ENCODE peak calls at places on chromosomes 16 and 17, in ten cellular contexts. L is CD8-positive, alpha-beta memory T cell; Z is fibroblast of lung; U is MM.1S; V is suprapubic skin; W is adrenal gland; D is HL-60; E is mesenchymal stem cell; I is H9; R is epithelial cell of prostate. S is an unnamed sample.

GRCh38 chr17:40329981-40330794 is 21.2 kb downstream of the RARA start:
- DNase-seq in L (no peak), Z (no peak), U (no peak), V (peak; percentile 69), W (peak; percentile 80), D (peak; percentile 83), E (no peak), I (no peak), R (no peak), S (no peak)

GRCh38 chr17:75400326-75400939 is 5.0 kb downstream of the GRB2 start:
- DNase-seq in L (no peak), Z (no peak), U (no peak), V (no peak), W (no peak), D (no peak), E (no peak), I (peak; percentile 12), R (no peak), S (no peak)

GRCh38 chr16:56632160-56632847 is at the start of gene MT1M:
- DNase-seq in L (no peak), Z (no peak), U (no peak), V (peak; percentile 86), W (peak; percentile 48), D (no peak), E (peak; percentile 30), I (no peak), R (no peak), S (peak; percentile 87)

GRCh38 chr17:4796550-4796915 is 569 bp downstream of the PSMB6 start:
- DNase-seq in L (no peak), Z (peak; percentile 33), U (no peak), V (no peak), W (no peak), D (no peak), E (peak; percentile 61), I (peak; percentile 72), R (no peak), S (no peak)

GRCh38 chr17:79814966-79815835 is 18.3 kb upstream of the CBX8 start:
- DNase-seq in L (no peak), Z (no peak), U (no peak), V (peak; percentile 74), W (no peak), D (no peak), E (no peak), I (peak; percentile 68), R (no peak), S (no peak)

GRCh38 chr16:70800798-70801480 is at the start of gene VAC14:
- DNase-seq in L (peak; percentile 97), Z (peak; percentile 82), U (peak; percentile 95), V (peak; percentile 97), W (peak; percentile 96), D (peak; percentile 91), E (peak; percentile 85), I (peak; percentile 97), R (peak; percentile 69), S (peak; percentile 85)

GRCh38 chr17:77632619-77633018 is 325.9 kb upstream of the TNRC6C start:
- DNase-seq in L (no peak), Z (no peak), U (no peak), V (no peak), W (no peak), D (no peak), E (no peak), I (no peak), R (no peak), S (no peak)

GRCh38 chr16:16143941-16144340 is 79.4 kb downstream of the ABCC6 start:
- DNase-seq in L (no peak), Z (no peak), U (no peak), V (no peak), W (no peak), D (no peak), E (no peak), I (no peak), R (no peak), S (no peak)

GRCh38 chr16:4687946-4688673 is 5.3 kb upstream of the NUDT16L1 start:
- DNase-seq in L (peak; percentile 43), Z (no peak), U (no peak), V (no peak), W (peak; percentile 67), D (no peak), E (no peak), I (no peak), R (no peak), S (no peak)

GRCh38 chr17:17712268-17712924 is 31.1 kb downstream of the RAI1 start:
- DNase-seq in L (no peak), Z (peak; percentile 80), U (no peak), V (no peak), W (no peak), D (peak; percentile 66), E (peak; percentile 100), I (no peak), R (no peak), S (no peak)

GRCh38 chr17:80447790-80448189 is 28.6 kb downstream of the NPTX1 start:
- DNase-seq in L (no peak), Z (no peak), U (no peak), V (no peak), W (no peak), D (no peak), E (no peak), I (no peak), R (no peak), S (no peak)

GRCh38 chr17:48551206-48551597 is 6.3 kb upstream of the HOXB2 start:
- DNase-seq in L (no peak), Z (peak; percentile 60), U (no peak), V (no peak), W (no peak), D (no peak), E (peak; percentile 32), I (no peak), R (no peak), S (no peak)

GRCh38 chr17:78951967-78952551 is 26.9 kb upstream of the TIMP2 start:
- DNase-seq in L (no peak), Z (peak; percentile 71), U (no peak), V (no peak), W (no peak), D (no peak), E (peak; percentile 49), I (no peak), R (no peak), S (no peak)

GRCh38 chr16:1968146-1968953 is 1.7 kb downstream of the RNF151 start:
- DNase-seq in L (no peak), Z (no peak), U (no peak), V (no peak), W (no peak), D (no peak), E (no peak), I (no peak), R (no peak), S (no peak)

GRCh38 chr17:50222922-50223321 is 21.5 kb upstream of the COL1A1 start:
- DNase-seq in L (no peak), Z (no peak), U (no peak), V (no peak), W (no peak), D (no peak), E (no peak), I (no peak), R (no peak), S (no peak)
- H3K27ac ChIP-seq in L (no peak overlapping the region), Z (no peak overlapping the region), U (no peak overlapping the region), V (peak overlapping the region; percentile 70), W (no peak overlapping the region), D (no peak overlapping the region), E (no peak overlapping the region), I (no peak overlapping the region), R (no peak overlapping the region), S (no peak overlapping the region)

GRCh38 chr16:13291934-13292333 is 390.5 kb downstream of the SHISA9 start:
- DNase-seq in L (no peak), Z (no peak), U (no peak), V (no peak), W (no peak), D (no peak), E (no peak), I (peak; percentile 41), R (no peak), S (no peak)
- H3K27ac ChIP-seq in L (no peak overlapping the region), Z (no peak overlapping the region), U (no peak overlapping the region), V (no peak overlapping the region), W (no peak overlapping the region), D (no peak overlapping the region), E (no peak overlapping the region), I (no peak overlapping the region), R (no peak overlapping the region), S (no peak overlapping the region)

GRCh38 chr17:36030949-36031348 is 13.2 kb upstream of the CCL23 start:
- DNase-seq in L (no peak), Z (no peak), U (no peak), V (no peak), W (no peak), D (no peak), E (no peak), I (no peak), R (no peak), S (no peak)

GRCh38 chr17:36024440-36024839 is 6.7 kb upstream of the CCL23 start:
- DNase-seq in L (no peak), Z (no peak), U (no peak), V (no peak), W (no peak), D (no peak), E (no peak), I (no peak), R (no peak), S (no peak)

DNA sequence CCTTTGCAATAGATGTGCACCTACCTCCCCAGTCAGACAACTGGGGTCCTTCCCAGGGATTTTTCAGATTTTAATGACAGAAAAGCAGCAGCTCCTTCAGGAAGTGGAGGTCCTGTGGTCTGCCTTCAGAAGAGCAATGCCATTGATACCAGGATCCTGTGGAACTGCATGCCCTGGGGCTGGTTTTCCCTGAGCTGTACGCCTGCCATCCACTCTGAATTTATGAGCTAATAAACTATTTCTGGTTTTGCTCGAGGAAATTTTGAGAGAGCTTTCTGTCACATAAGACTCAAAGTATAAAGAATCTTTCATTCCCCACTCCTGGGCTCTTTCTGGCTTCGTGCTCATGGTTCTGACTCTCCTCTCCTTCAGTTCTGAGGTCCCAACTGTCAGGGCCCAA is 10.0 kb upstream of the CCL23 start:
- DNase-seq in L (no peak), Z (no peak), U (no peak), V (no peak), W (no peak), D (no peak), E (no peak), I (no peak), R (no peak), S (no peak)
- H3K27ac ChIP-seq in L (no peak overlapping the region), Z (no peak overlapping the region), U (no peak overlapping the region), V (no peak overlapping the region), W (no peak overlapping the region), D (no peak overlapping the region), E (no peak overlapping the region), I (no peak overlapping the region), R (no peak overlapping the region), S (no peak overlapping the region)

DNA sequence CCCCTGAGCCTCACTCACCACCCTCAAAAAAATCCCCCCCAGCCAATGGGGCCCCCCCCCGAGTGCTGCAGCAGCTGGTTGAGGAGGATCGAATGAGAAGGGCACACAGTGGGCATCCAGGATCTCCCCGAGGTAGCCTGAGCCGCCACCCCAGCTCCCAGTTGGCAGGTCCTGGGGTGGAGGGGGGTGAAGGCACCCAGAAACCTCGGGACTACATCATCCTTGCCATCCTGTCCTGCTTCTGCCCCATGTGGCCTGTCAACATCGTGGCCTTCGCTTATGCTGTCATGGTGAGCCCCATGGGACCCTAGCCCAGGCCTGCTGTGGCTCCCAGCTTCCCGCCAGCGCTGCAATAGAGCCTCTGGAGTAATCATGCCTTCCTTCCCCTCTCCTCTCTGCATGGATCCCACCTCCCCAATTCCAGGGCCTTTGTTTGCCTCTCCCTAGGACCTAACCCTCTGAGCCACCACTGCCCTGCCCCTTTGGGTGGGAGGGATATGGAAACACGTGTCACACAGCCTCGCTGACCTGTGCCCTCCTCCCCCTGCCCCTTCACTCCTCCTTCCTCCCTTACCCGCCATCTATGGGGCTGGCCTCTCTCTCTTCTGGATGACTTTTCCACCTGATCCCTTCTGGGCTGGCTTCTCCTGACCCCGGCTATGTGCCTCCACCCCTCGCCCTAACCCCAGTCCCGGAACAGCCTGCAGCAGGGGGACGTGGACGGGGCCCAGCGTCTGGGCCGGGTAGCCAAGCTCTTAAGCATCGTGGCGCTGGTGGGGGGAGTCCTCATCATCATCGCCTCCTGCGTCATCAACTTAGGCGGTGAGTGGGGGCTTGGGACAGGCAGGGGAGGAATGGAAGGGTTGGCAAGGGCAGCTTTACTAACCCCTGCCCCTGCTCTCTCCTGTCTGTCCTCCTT is 1.9 kb downstream of the PRRT2 start:
- DNase-seq in L (peak; percentile 50), Z (no peak), U (no peak), V (no peak), W (peak; percentile 50), D (no peak), E (no peak), I (no peak), R (no peak), S (no peak)
- H3K27ac ChIP-seq in L (no peak overlapping the region), Z (no peak overlapping the region), U (no peak overlapping the region), V (no peak overlapping the region), W (no peak overlapping the region), D (no peak overlapping the region), E (no peak overlapping the region), I (no peak overlapping the region), R (no peak overlapping the region), S (peak overlapping the region; percentile 44)